ENCODE peak calls at places on chromosomes 12 and 14, in eight cellular contexts. One of them, this sample, is unnamed.

GRCh38 chr14:61761557-61761956 is 663 bp upstream of the SNAPC1 start:
- DNase-seq in Panc1: no peak
- DNase-seq in left lung: no peak
- DNase-seq in H9: no peak
- DNase-seq in adrenal gland: no peak
- DNase-seq in bronchial epithelial cell: no peak
- DNase-seq in lung: no peak
- DNase-seq in left ventricle myocardium inferior: no peak
- DNase-seq in this sample: peak; percentile 12

GRCh38 chr12:80213871-80214270 is 114.5 kb downstream of the OTOGL start:
- DNase-seq in bronchial epithelial cell: no peak
- DNase-seq in adrenal gland: no peak
- DNase-seq in H9: no peak
- DNase-seq in left lung: no peak
- DNase-seq in left ventricle myocardium inferior: no peak
- DNase-seq in Panc1: no peak
- DNase-seq in lung: no peak
- DNase-seq in this sample: no peak

GRCh38 chr14:69107407-69108003 is 45.4 kb downstream of the DCAF5 start:
- DNase-seq in left ventricle myocardium inferior: no peak
- DNase-seq in adrenal gland: peak; percentile 40
- DNase-seq in lung: peak; percentile 49
- DNase-seq in bronchial epithelial cell: peak; percentile 73
- DNase-seq in Panc1: peak; percentile 48
- DNase-seq in left lung: no peak
- DNase-seq in H9: peak; percentile 51
- DNase-seq in this sample: peak; percentile 37

GRCh38 chr12:2555487-2556082 is 239.2 kb upstream of the FKBP4 start:
- DNase-seq in lung: no peak
- DNase-seq in bronchial epithelial cell: no peak
- DNase-seq in H9: peak; percentile 58
- DNase-seq in left ventricle myocardium inferior: no peak
- DNase-seq in left lung: no peak
- DNase-seq in Panc1: no peak
- DNase-seq in adrenal gland: no peak
- DNase-seq in this sample: no peak

GRCh38 chr12:118053071-118053985 is 7.7 kb downstream of the WSB2 start:
- DNase-seq in left lung: no peak
- DNase-seq in lung: no peak
- DNase-seq in adrenal gland: no peak
- DNase-seq in Panc1: no peak
- DNase-seq in left ventricle myocardium inferior: no peak
- DNase-seq in H9: no peak
- DNase-seq in bronchial epithelial cell: no peak
- DNase-seq in this sample: no peak

GRCh38 chr14:94677747-94678146 is 65.6 kb downstream of the SERPINA3 start:
- DNase-seq in Panc1: no peak
- DNase-seq in left ventricle myocardium inferior: no peak
- DNase-seq in adrenal gland: no peak
- DNase-seq in H9: no peak
- DNase-seq in left lung: no peak
- DNase-seq in lung: no peak
- DNase-seq in bronchial epithelial cell: no peak
- DNase-seq in this sample: no peak

GRCh38 chr12:17588968-17589367 is 501.0 kb downstream of the RERGL start:
- DNase-seq in left lung: no peak
- DNase-seq in bronchial epithelial cell: peak; percentile 24
- DNase-seq in H9: peak; percentile 64
- DNase-seq in adrenal gland: no peak
- DNase-seq in Panc1: peak; percentile 15
- DNase-seq in left ventricle myocardium inferior: no peak
- DNase-seq in lung: no peak
- DNase-seq in this sample: no peak

GRCh38 chr14:60721331-60722162 is 2.6 kb downstream of the SIX4 start:
- DNase-seq in left lung: peak; percentile 82
- DNase-seq in left ventricle myocardium inferior: no peak
- DNase-seq in lung: peak; percentile 38
- DNase-seq in H9: peak; percentile 71
- DNase-seq in bronchial epithelial cell: peak; percentile 31
- DNase-seq in Panc1: no peak
- DNase-seq in adrenal gland: peak; percentile 55
- DNase-seq in this sample: peak; percentile 62

GRCh38 chr12:45192041-45192695 is 23.7 kb upstream of the ANO6 start:
- DNase-seq in Panc1: no peak
- DNase-seq in bronchial epithelial cell: peak; percentile 69
- DNase-seq in adrenal gland: no peak
- DNase-seq in left lung: no peak
- DNase-seq in H9: no peak
- DNase-seq in left ventricle myocardium inferior: no peak
- DNase-seq in lung: no peak
- DNase-seq in this sample: no peak

GRCh38 chr12:107320929-107321618 is 227.7 kb upstream of the CRY1 start:
- DNase-seq in bronchial epithelial cell: peak; percentile 71
- DNase-seq in Panc1: no peak
- DNase-seq in lung: no peak
- DNase-seq in H9: peak; percentile 70
- DNase-seq in left lung: peak; percentile 75
- DNase-seq in adrenal gland: no peak
- DNase-seq in left ventricle myocardium inferior: no peak
- DNase-seq in this sample: peak; percentile 75

GRCh38 chr12:89862511-89863331 is 154.1 kb upstream of the ATP2B1 start:
- DNase-seq in Panc1: no peak
- DNase-seq in H9: no peak
- DNase-seq in adrenal gland: peak; percentile 51
- DNase-seq in lung: peak; percentile 36
- DNase-seq in left ventricle myocardium inferior: no peak
- DNase-seq in left lung: no peak
- DNase-seq in bronchial epithelial cell: no peak
- DNase-seq in this sample: no peak

GRCh38 chr12:110107369-110108281 is 16.5 kb upstream of the IFT81 start:
- DNase-seq in Panc1: no peak
- DNase-seq in lung: peak; percentile 47
- DNase-seq in left ventricle myocardium inferior: peak; percentile 20
- DNase-seq in left lung: no peak
- DNase-seq in adrenal gland: peak; percentile 90
- DNase-seq in H9: no peak
- DNase-seq in bronchial epithelial cell: peak; percentile 83
- DNase-seq in this sample: peak; percentile 19

GRCh38 chr12:5050542-5050941 is 6.9 kb downstream of the KCNA5 start:
- DNase-seq in lung: no peak
- DNase-seq in left ventricle myocardium inferior: no peak
- DNase-seq in left lung: no peak
- DNase-seq in Panc1: no peak
- DNase-seq in H9: no peak
- DNase-seq in adrenal gland: no peak
- DNase-seq in bronchial epithelial cell: no peak
- DNase-seq in this sample: no peak

DNA sequence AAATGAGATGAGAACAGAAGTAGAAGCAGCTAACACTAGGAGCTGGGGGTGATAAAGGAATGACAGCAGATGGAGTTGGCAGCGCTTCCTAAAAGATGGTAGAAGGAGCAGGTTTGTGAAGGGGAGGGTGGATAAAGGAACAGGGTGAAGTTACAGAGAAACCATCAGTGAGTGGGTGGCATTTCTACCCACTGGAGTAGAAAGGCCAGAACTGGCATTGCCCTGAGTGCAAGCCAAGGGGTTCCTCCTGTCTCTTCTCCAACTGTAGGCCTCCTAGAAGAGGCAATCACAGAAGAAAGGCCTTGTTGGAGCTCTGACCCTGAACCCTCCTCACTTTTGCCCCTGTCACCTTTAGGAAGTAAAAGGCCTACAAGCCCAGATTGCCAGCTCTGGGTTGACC is 2.2 kb downstream of the KRT18 start:
- DNase-seq in lung: no peak
- DNase-seq in H9: no peak
- DNase-seq in Panc1: no peak
- DNase-seq in left lung: no peak
- DNase-seq in adrenal gland: no peak
- DNase-seq in bronchial epithelial cell: no peak
- DNase-seq in left ventricle myocardium inferior: no peak
- DNase-seq in this sample: no peak
- H3K27me3 ChIP-seq in lung: no peaks in the 10 kb centered on the region
- H3K27me3 ChIP-seq in H9: no peaks in the 10 kb centered on the region
- H3K27me3 ChIP-seq in Panc1: no peaks in the 10 kb centered on the region
- H3K27me3 ChIP-seq in left lung: no peaks in the 10 kb centered on the region
- H3K27me3 ChIP-seq in adrenal gland: no peaks in the 10 kb centered on the region
- H3K27me3 ChIP-seq in bronchial epithelial cell: no peaks in the 10 kb centered on the region
- H3K27me3 ChIP-seq in left ventricle myocardium inferior: peaks cover 23% of the 10 kb centered on the region
- H3K27me3 ChIP-seq in this sample: no peaks in the 10 kb centered on the region

DNA sequence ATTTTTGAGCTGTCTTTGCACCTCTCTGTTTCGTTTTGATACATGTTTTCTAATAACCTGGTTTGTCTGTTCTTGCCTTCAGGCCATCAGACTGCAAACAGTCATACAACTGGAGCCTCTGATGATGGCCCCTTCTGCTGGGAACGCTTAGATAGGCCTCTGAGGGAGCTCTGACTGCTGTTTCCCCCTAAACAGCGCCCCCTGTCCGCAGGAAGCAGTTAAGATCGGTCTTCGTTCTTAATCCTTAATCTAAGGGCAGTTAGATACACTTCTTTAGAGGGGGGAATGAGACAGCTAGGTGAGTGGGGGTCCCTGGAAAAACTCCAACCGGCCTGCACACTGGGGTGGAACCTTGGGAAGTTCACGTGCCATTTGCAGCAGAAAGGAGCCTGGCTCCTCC is 1338.8 kb upstream of the SEL1L start:
- DNase-seq in left lung: no peak
- DNase-seq in bronchial epithelial cell: no peak
- DNase-seq in left ventricle myocardium inferior: no peak
- DNase-seq in Panc1: no peak
- DNase-seq in adrenal gland: no peak
- DNase-seq in lung: no peak
- DNase-seq in H9: peak; percentile 76
- DNase-seq in this sample: no peak
- TF ChIP-seq CTCF in left lung: no peak
- TF ChIP-seq CTCF in bronchial epithelial cell: no peak
- TF ChIP-seq CTCF in left ventricle myocardium inferior: peak; percentile 11
- TF ChIP-seq CTCF in Panc1: peak; percentile 11
- TF ChIP-seq CTCF in adrenal gland: no peak
- TF ChIP-seq CTCF in lung: no peak
- TF ChIP-seq CTCF in H9: peak; percentile 83
- TF ChIP-seq CTCF in this sample: no peak

GRCh38 chr14:36503771-36504741 is 16.0 kb downstream of the NKX2-1 start:
- DNase-seq in left ventricle myocardium inferior: no peak
- DNase-seq in H9: peak; percentile 51
- DNase-seq in bronchial epithelial cell: no peak
- DNase-seq in adrenal gland: no peak
- DNase-seq in left lung: peak; percentile 82
- DNase-seq in lung: no peak
- DNase-seq in Panc1: no peak
- DNase-seq in this sample: no peak

GRCh38 chr14:36506732-36507614 is 13.1 kb downstream of the NKX2-1 start:
- DNase-seq in bronchial epithelial cell: no peak
- DNase-seq in left ventricle myocardium inferior: no peak
- DNase-seq in left lung: no peak
- DNase-seq in adrenal gland: no peak
- DNase-seq in lung: no peak
- DNase-seq in H9: no peak
- DNase-seq in Panc1: no peak
- DNase-seq in this sample: peak; percentile 59

GRCh38 chr14:36504805-36505192 is 15.2 kb downstream of the NKX2-1 start:
- DNase-seq in left lung: no peak
- DNase-seq in bronchial epithelial cell: no peak
- DNase-seq in left ventricle myocardium inferior: no peak
- DNase-seq in adrenal gland: no peak
- DNase-seq in H9: peak; percentile 54
- DNase-seq in lung: no peak
- DNase-seq in Panc1: no peak
- DNase-seq in this sample: no peak

GRCh38 chr14:36505892-36506731 is 13.9 kb downstream of the NKX2-1 start:
- DNase-seq in Panc1: no peak
- DNase-seq in adrenal gland: no peak
- DNase-seq in bronchial epithelial cell: no peak
- DNase-seq in left lung: peak; percentile 81
- DNase-seq in lung: no peak
- DNase-seq in left ventricle myocardium inferior: no peak
- DNase-seq in H9: peak; percentile 64
- DNase-seq in this sample: peak; percentile 74

GRCh38 chr14:36505193-36505815 is 14.7 kb downstream of the NKX2-1 start:
- DNase-seq in lung: peak; percentile 47
- DNase-seq in left lung: peak; percentile 89
- DNase-seq in H9: peak; percentile 64
- DNase-seq in left ventricle myocardium inferior: no peak
- DNase-seq in Panc1: no peak
- DNase-seq in bronchial epithelial cell: no peak
- DNase-seq in adrenal gland: no peak
- DNase-seq in this sample: peak; percentile 74
- H3K27me3 ChIP-seq in lung: peaks cover 5% of the 10 kb centered on the region
- H3K27me3 ChIP-seq in left lung: peaks cover 79% of the 10 kb centered on the region
- H3K27me3 ChIP-seq in H9: peaks cover 83% of the 10 kb centered on the region
- H3K27me3 ChIP-seq in left ventricle myocardium inferior: peaks cover 100% of the 10 kb centered on the region
- H3K27me3 ChIP-seq in Panc1: peaks cover 7% of the 10 kb centered on the region
- H3K27me3 ChIP-seq in bronchial epithelial cell: peaks cover 36% of the 10 kb centered on the region
- H3K27me3 ChIP-seq in adrenal gland: peaks cover 86% of the 10 kb centered on the region
- H3K27me3 ChIP-seq in this sample: no peaks in the 10 kb centered on the region

GRCh38 chr14:97104029-97104428 is 306.8 kb downstream of the VRK1 start:
- DNase-seq in left lung: no peak
- DNase-seq in adrenal gland: no peak
- DNase-seq in Panc1: no peak
- DNase-seq in left ventricle myocardium inferior: no peak
- DNase-seq in H9: no peak
- DNase-seq in lung: no peak
- DNase-seq in bronchial epithelial cell: no peak
- DNase-seq in this sample: no peak

GRCh38 chr14:97107760-97108159 is 310.6 kb downstream of the VRK1 start:
- DNase-seq in left ventricle myocardium inferior: no peak
- DNase-seq in left lung: no peak
- DNase-seq in adrenal gland: no peak
- DNase-seq in lung: no peak
- DNase-seq in H9: no peak
- DNase-seq in bronchial epithelial cell: no peak
- DNase-seq in Panc1: no peak
- DNase-seq in this sample: no peak

GRCh38 chr14:97106166-97106565 is 309.0 kb downstream of the VRK1 start:
- DNase-seq in bronchial epithelial cell: no peak
- DNase-seq in left lung: no peak
- DNase-seq in lung: no peak
- DNase-seq in H9: no peak
- DNase-seq in left ventricle myocardium inferior: no peak
- DNase-seq in Panc1: no peak
- DNase-seq in adrenal gland: no peak
- DNase-seq in this sample: peak; percentile 75

GRCh38 chr14:97107070-97107469 is 309.9 kb downstream of the VRK1 start:
- DNase-seq in bronchial epithelial cell: no peak
- DNase-seq in H9: no peak
- DNase-seq in adrenal gland: no peak
- DNase-seq in lung: no peak
- DNase-seq in left lung: no peak
- DNase-seq in left ventricle myocardium inferior: no peak
- DNase-seq in Panc1: no peak
- DNase-seq in this sample: no peak

DNA sequence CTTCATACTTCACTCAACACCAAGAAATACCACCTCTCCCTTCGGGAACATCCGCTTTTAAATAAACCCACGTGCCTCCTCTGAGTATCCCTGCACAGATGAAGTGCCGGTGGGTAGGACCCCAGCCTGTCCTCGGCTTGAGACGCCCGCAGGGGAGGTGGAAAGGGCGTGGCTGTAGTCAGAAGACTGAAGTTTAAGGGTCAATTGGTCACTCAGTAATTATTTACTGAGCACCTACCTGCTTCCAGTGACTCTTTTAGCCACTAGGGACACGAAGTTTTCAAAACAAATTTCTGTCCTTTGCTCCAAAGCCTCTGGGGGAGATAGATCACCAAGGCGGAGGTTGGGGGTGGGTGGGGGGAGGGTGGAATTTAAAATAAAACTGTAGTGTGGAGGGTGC is 309.4 kb downstream of the VRK1 start:
- DNase-seq in left lung: no peak
- DNase-seq in H9: no peak
- DNase-seq in Panc1: no peak
- DNase-seq in bronchial epithelial cell: no peak
- DNase-seq in left ventricle myocardium inferior: no peak
- DNase-seq in lung: no peak
- DNase-seq in adrenal gland: no peak
- DNase-seq in this sample: peak; percentile 50
- TF ChIP-seq CTCF in left lung: no peak
- TF ChIP-seq CTCF in H9: peak; percentile 27
- TF ChIP-seq CTCF in Panc1: no peak
- TF ChIP-seq CTCF in bronchial epithelial cell: no peak
- TF ChIP-seq CTCF in left ventricle myocardium inferior: no peak
- TF ChIP-seq CTCF in lung: no peak
- TF ChIP-seq CTCF in adrenal gland: no peak
- TF ChIP-seq CTCF in this sample: no peak